ENCODE peak calls at places on chromosome 10, in eight cellular contexts. K is HuH-7.5; R is ovary; V is stimulated activated CD8-positive, alpha-beta memory T cell treated with anti-CD3 and anti-CD28 coated beads, Interleukin-4, amount 100 ng/mL, for 1 hour; E is activated CD4-positive, alpha-beta T cell treated with anti-CD3 and anti-CD28 coated beads, Interleukin-2, amount 50 U/mL, for 1 hour; M is NCI-H2081; W is aorta; J is AML-193. Z is an unnamed sample.
A peak's percentile ranks its signal among the peaks of the same experiment; 100 is the strongest.

GRCh38 chr10:102476466-102477141 is 25.3 kb upstream of the C10orf95 start:
- DNase-seq in M (no peak), V (no peak), W (peak; percentile 36), R (no peak), E (no peak), J (no peak), K (no peak), Z (no peak)

GRCh38 chr10:15385552-15386455 is 14.7 kb upstream of the FAM171A1 start:
- DNase-seq in R (no peak), K (no peak), W (no peak), J (no peak), M (no peak), V (no peak), E (no peak), Z (no peak)

GRCh38 chr10:106402455-106402854 is 762.1 kb downstream of the SORCS1 start:
- DNase-seq in J (no peak), K (no peak), W (no peak), E (no peak), M (no peak), R (no peak), V (no peak), Z (no peak)

GRCh38 chr10:24568042-24568441 is 155.6 kb downstream of the ARHGAP21 start:
- DNase-seq in M (no peak), E (no peak), J (no peak), K (no peak), R (no peak), W (no peak), V (no peak), Z (no peak)

GRCh38 chr10:77204171-77204570 is 433.4 kb downstream of the KCNMA1 start:
- DNase-seq in V (no peak), K (no peak), J (no peak), R (no peak), E (no peak), M (no peak), W (no peak), Z (no peak)

GRCh38 chr10:100679327-100679726 is 66.1 kb upstream of the PAX2 start:
- DNase-seq in M (no peak), K (no peak), R (no peak), V (no peak), J (no peak), E (no peak), W (no peak), Z (no peak)

GRCh38 chr10:49594594-49594993 is 15.5 kb upstream of the SLC18A3 start:
- DNase-seq in R (no peak), W (no peak), M (peak; percentile 58), E (no peak), J (peak; percentile 21), V (no peak), K (no peak), Z (peak; percentile 54)

GRCh38 chr10:72016608-72017310 is 52.6 kb downstream of the CHST3 start:
- DNase-seq in M (no peak), E (no peak), J (no peak), W (peak; percentile 71), R (no peak), V (no peak), K (no peak), Z (no peak)

GRCh38 chr10:99975942-99976809 is 33.6 kb downstream of the DNMBP start:
- DNase-seq in W (no peak), K (no peak), M (no peak), E (no peak), V (no peak), R (no peak), J (no peak), Z (no peak)

GRCh38 chr10:13139150-13139549 is 22.2 kb upstream of the MCM10 start:
- DNase-seq in R (no peak), E (no peak), J (no peak), W (no peak), M (no peak), K (no peak), V (no peak), Z (no peak)

GRCh38 chr10:50470345-50470744 is 153.4 kb downstream of the SGMS1 start:
- DNase-seq in R (no peak), K (no peak), V (no peak), M (no peak), J (peak; percentile 36), W (no peak), E (no peak), Z (no peak)

GRCh38 chr10:112189465-112189864 is 5.9 kb upstream of the GPAM start:
- DNase-seq in V (no peak), K (no peak), E (no peak), R (no peak), J (no peak), M (no peak), W (no peak), Z (no peak)